ENCODE peak calls at places on chromosome 15, in seven cellular contexts. D, Q, O, E, B, W and G are unnamed samples.
A peak's percentile ranks its signal among the peaks of the same experiment; 100 is the strongest.

GRCh38 chr15:82530606-82531379 is 9.5 kb downstream of the RPS17 start:
- DNase-seq in D (peak; percentile 77), E (peak; percentile 30), B (peak; percentile 50), W (peak; percentile 66), O (peak; percentile 64), Q (peak; percentile 59), G (peak; percentile 40)

GRCh38 chr15:65164139-65164538 is 21.0 kb downstream of the CLPX start:
- DNase-seq in O (no peak), W (no peak), B (no peak), D (no peak), Q (no peak), E (no peak), G (no peak)

GRCh38 chr15:57424628-57425405 is 48.5 kb downstream of the CGNL1 start:
- DNase-seq in B (no peak), D (no peak), O (no peak), Q (no peak), W (no peak), E (no peak), G (no peak)

GRCh38 chr15:57861039-57861638 is 154.6 kb downstream of the POLR2M start:
- DNase-seq in Q (no peak), D (peak; percentile 28), E (peak; percentile 53), B (no peak), W (peak; percentile 57), O (peak; percentile 52), G (no peak)

GRCh38 chr15:29849716-29850115 is 27.4 kb upstream of the TJP1 start:
- DNase-seq in E (no peak), O (no peak), Q (no peak), W (no peak), D (no peak), B (no peak), G (no peak)

GRCh38 chr15:34986326-34987181 is 1.5 kb downstream of the ZNF770 start:
- DNase-seq in E (no peak), O (no peak), Q (no peak), W (no peak), B (no peak), D (no peak), G (no peak)

GRCh38 chr15:101315736-101316135 is 20.7 kb upstream of the SNRPA1 start:
- DNase-seq in W (no peak), E (no peak), O (no peak), D (no peak), Q (no peak), B (no peak), G (no peak)

GRCh38 chr15:60721706-60722105 is 242.8 kb upstream of the ICE2 start:
- DNase-seq in E (peak; percentile 30), W (no peak), Q (no peak), O (no peak), D (no peak), B (no peak), G (no peak)

GRCh38 chr15:95940431-95940985 is 390.0 kb upstream of the NR2F2 start:
- DNase-seq in E (no peak), W (no peak), Q (no peak), O (no peak), B (no peak), D (no peak), G (no peak)

GRCh38 chr15:69311319-69311721 is 12.6 kb downstream of the PAQR5 start:
- DNase-seq in D (no peak), B (no peak), O (no peak), Q (no peak), E (no peak), W (no peak), G (no peak)

GRCh38 chr15:55742498-55742926 is 440 bp downstream of the PRTG start:
- DNase-seq in E (peak; percentile 33), D (no peak), B (no peak), O (no peak), W (no peak), Q (no peak), G (no peak)

GRCh38 chr15:47338771-47339170 is 378.5 kb upstream of the SEMA6D start:
- DNase-seq in O (no peak), W (no peak), E (no peak), Q (no peak), D (no peak), B (no peak), G (no peak)

GRCh38 chr15:63379492-63380150 is 2.0 kb downstream of the CA12 start:
- DNase-seq in O (no peak), Q (no peak), W (no peak), D (no peak), B (no peak), E (no peak), G (no peak)

GRCh38 chr15:42286445-42287029 is 13.3 kb upstream of the TMEM87A start:
- DNase-seq in D (no peak), O (no peak), E (peak; percentile 85), W (no peak), B (no peak), Q (no peak), G (no peak)

GRCh38 chr15:23877502-23878412 is 190.7 kb upstream of the NDN start:
- DNase-seq in O (peak; percentile 6), E (no peak), W (peak; percentile 69), B (no peak), Q (peak; percentile 8), D (no peak), G (no peak)

GRCh38 chr15:101092186-101092866 is 159.5 kb downstream of the CHSY1 start:
- DNase-seq in E (peak; percentile 31), B (no peak), W (no peak), O (no peak), D (no peak), Q (no peak), G (no peak)

GRCh38 chr15:79967331-79968182 is 3.4 kb downstream of the BCL2A1 start:
- DNase-seq in D (no peak), W (no peak), E (no peak), Q (no peak), O (peak; percentile 57), B (peak; percentile 19), G (no peak)

GRCh38 chr15:37142371-37142770 is 42.0 kb upstream of the MEIS2 start:
- DNase-seq in Q (no peak), D (no peak), B (no peak), W (no peak), O (no peak), E (no peak), G (no peak)

GRCh38 chr15:65653341-65653740 is 31.6 kb downstream of the SLC24A1 start:
- DNase-seq in Q (no peak), B (no peak), W (no peak), D (no peak), E (no peak), O (no peak), G (no peak)

GRCh38 chr15:31366169-31366734 is 39.6 kb downstream of the KLF13 start:
- DNase-seq in O (no peak), E (peak; percentile 55), D (no peak), Q (no peak), B (no peak), W (no peak), G (no peak)

GRCh38 chr15:98518823-98519561 is 129.3 kb upstream of the IGF1R start:
- DNase-seq in B (peak; percentile 10), D (peak; percentile 48), W (peak; percentile 87), Q (peak; percentile 25), O (peak; percentile 54), E (peak; percentile 70), G (no peak)

GRCh38 chr15:59545573-59545972 is 66.0 kb upstream of the GCNT3 start:
- DNase-seq in E (no peak), D (no peak), B (no peak), Q (no peak), O (no peak), W (no peak), G (no peak)

GRCh38 chr15:92051726-92052125 is 198.2 kb downstream of the SLCO3A1 start:
- DNase-seq in D (no peak), B (no peak), E (no peak), O (no peak), W (no peak), Q (no peak), G (no peak)

GRCh38 chr15:99014803-99015676 is 7.4 kb upstream of the PGPEP1L start:
- DNase-seq in O (peak; percentile 54), Q (peak; percentile 30), D (peak; percentile 2), B (no peak), W (peak; percentile 57), E (peak; percentile 26), G (no peak)

GRCh38 chr15:37973856-37974255 is 39.4 kb downstream of the TMCO5A start:
- DNase-seq in O (no peak), W (no peak), E (peak; percentile 50), B (no peak), Q (no peak), D (no peak), G (no peak)

GRCh38 chr15:71294636-71295241 is 179.5 kb downstream of the THSD4 start:
- DNase-seq in Q (no peak), E (peak; percentile 96), B (no peak), W (no peak), O (no peak), D (no peak), G (no peak)

GRCh38 chr15:63703641-63704040 is 106.5 kb downstream of the FBXL22 start:
- DNase-seq in D (no peak), B (no peak), Q (no peak), E (no peak), O (no peak), W (no peak), G (no peak)

GRCh38 chr15:64970696-64971095 is 19.0 kb downstream of the SPG21 start:
- DNase-seq in D (no peak), O (no peak), B (no peak), E (no peak), W (no peak), Q (no peak), G (no peak)

GRCh38 chr15:79673416-79674123 is 223.2 kb downstream of the MTHFS start:
- DNase-seq in O (peak; percentile 33), D (no peak), W (peak; percentile 28), Q (no peak), B (no peak), E (peak; percentile 53), G (no peak)

GRCh38 chr15:48433226-48433886 is 102.1 kb downstream of the DUT start:
- DNase-seq in E (peak; percentile 65), B (no peak), Q (no peak), D (no peak), W (no peak), O (peak; percentile 4), G (no peak)

GRCh38 chr15:42499888-42500609 is 4.6 kb downstream of the SNAP23 start:
- DNase-seq in B (no peak), Q (no peak), D (no peak), E (no peak), W (no peak), O (no peak), G (no peak)

GRCh38 chr15:45534821-45535220 is 12.3 kb upstream of the SLC30A4 start:
- DNase-seq in B (no peak), D (no peak), E (no peak), Q (no peak), O (no peak), W (no peak), G (no peak)

GRCh38 chr15:47432831-47433230 is 284.5 kb upstream of the SEMA6D start:
- DNase-seq in B (no peak), D (no peak), W (no peak), E (no peak), Q (no peak), O (no peak), G (no peak)

GRCh38 chr15:45199136-45199810 is 11.5 kb upstream of the SHF start:
- DNase-seq in O (peak; percentile 64), B (no peak), Q (no peak), W (no peak), E (no peak), D (peak; percentile 56), G (peak; percentile 18)

GRCh38 chr15:91855684-91856553 is 2.4 kb downstream of the SLCO3A1 start:
- DNase-seq in Q (no peak), W (peak; percentile 40), E (no peak), O (no peak), D (no peak), B (no peak), G (no peak)

GRCh38 chr15:59199775-59200465 is 6.7 kb upstream of the LDHAL6B start:
- DNase-seq in B (no peak), Q (no peak), O (no peak), W (no peak), D (no peak), E (peak; percentile 10), G (no peak)